ENCODE peak calls at places on chromosomes 11 and 22, in nine cellular contexts. A, O, Y, T, W, Z, M, J and V are unnamed samples.
A peak's percentile ranks its signal among the peaks of the same experiment; 100 is the strongest.

GRCh38 chr11:132576706-132577105 is 955.6 kb downstream of the OPCML start:
- DNase-seq in A (no peak), O (peak; percentile 4), Y (no peak), T (no peak), W (peak; percentile 97), Z (no peak), M (no peak), J (no peak), V (peak; percentile 5)

GRCh38 chr22:41092847-41093371 is 517 bp downstream of the EP300 start:
- DNase-seq in A (peak; percentile 41), O (no peak), Y (peak; percentile 47), T (no peak), W (peak; percentile 20), Z (no peak), M (no peak), J (peak; percentile 46), V (no peak)

GRCh38 chr11:47391077-47391583 is 12.8 kb upstream of the SPI1 start:
- DNase-seq in A (peak; percentile 90), O (no peak), Y (no peak), T (no peak), W (no peak), Z (no peak), M (no peak), J (no peak), V (no peak)

GRCh38 chr11:42234381-42235035 is 775.1 kb upstream of the LRRC4C start:
- DNase-seq in A (no peak), O (no peak), Y (no peak), T (no peak), W (no peak), Z (no peak), M (no peak), J (no peak), V (no peak)

GRCh38 chr22:26476705-26477340 is 6.8 kb downstream of the HPS4 start:
- DNase-seq in A (peak; percentile 74), O (no peak), Y (no peak), T (no peak), W (peak; percentile 55), Z (no peak), M (no peak), J (no peak), V (no peak)

GRCh38 chr11:130209944-130210854 is 50.6 kb downstream of the ST14 start:
- DNase-seq in A (no peak), O (no peak), Y (peak; percentile 5), T (no peak), W (no peak), Z (no peak), M (no peak), J (no peak), V (no peak)

GRCh38 chr11:106708348-106708747 is 309.9 kb downstream of the GUCY1A2 start:
- DNase-seq in A (no peak), O (no peak), Y (no peak), T (no peak), W (no peak), Z (no peak), M (no peak), J (no peak), V (no peak)

GRCh38 chr22:49812838-49813237 is 14.8 kb downstream of the BRD1 start:
- DNase-seq in A (no peak), O (no peak), Y (no peak), T (no peak), W (peak; percentile 37), Z (no peak), M (no peak), J (no peak), V (no peak)

GRCh38 chr11:2798951-2799761 is 86.4 kb downstream of the CDKN1C start:
- DNase-seq in A (no peak), O (no peak), Y (peak; percentile 2), T (no peak), W (peak; percentile 38), Z (no peak), M (no peak), J (no peak), V (no peak)

GRCh38 chr11:1815311-1815710 is 19.5 kb upstream of the SYT8 start:
- DNase-seq in A (no peak), O (no peak), Y (no peak), T (no peak), W (no peak), Z (no peak), M (no peak), J (no peak), V (no peak)

GRCh38 chr22:21762712-21763581 is 27.4 kb upstream of the YPEL1 start:
- DNase-seq in A (peak; percentile 14), O (no peak), Y (no peak), T (no peak), W (no peak), Z (no peak), M (no peak), J (peak; percentile 56), V (no peak)

GRCh38 chr22:40635008-40635939 is 1.2 kb downstream of the MRTFA start:
- DNase-seq in A (no peak), O (no peak), Y (no peak), T (no peak), W (peak; percentile 60), Z (no peak), M (no peak), J (no peak), V (no peak)

GRCh38 chr22:50444663-50445062 is 30.2 kb downstream of the SBF1 start:
- DNase-seq in A (no peak), O (peak; percentile 44), Y (peak; percentile 62), T (no peak), W (peak; percentile 78), Z (no peak), M (no peak), J (no peak), V (peak; percentile 44)

GRCh38 chr11:419248-420005 is 4.6 kb upstream of the SIGIRR start:
- DNase-seq in A (no peak), O (no peak), Y (peak; percentile 7), T (no peak), W (no peak), Z (no peak), M (no peak), J (no peak), V (no peak)

DNA sequence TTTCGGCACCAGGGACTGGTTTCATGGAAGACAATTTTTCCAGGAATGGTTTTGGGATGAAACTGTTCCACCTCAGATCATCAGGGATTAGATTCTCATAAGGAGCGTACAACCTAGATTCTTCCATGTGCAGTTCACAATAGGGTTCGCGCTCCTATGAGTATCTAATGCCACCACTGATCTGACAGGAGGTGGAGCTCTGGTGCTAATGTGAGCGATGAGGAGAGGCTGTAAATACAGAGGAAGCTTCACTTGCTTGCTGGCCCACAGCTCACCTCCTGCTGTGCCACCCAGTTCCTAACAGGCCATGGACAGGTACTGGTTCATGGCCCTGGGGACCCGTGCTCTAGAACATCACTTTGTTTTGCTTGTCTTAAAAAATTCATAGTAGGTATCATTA is 41.8 kb upstream of the AMPD3 start:
- DNase-seq in A (peak; percentile 89), O (no peak), Y (peak; percentile 33), T (no peak), W (peak; percentile 22), Z (peak; percentile 75), M (no peak), J (no peak), V (no peak)
- TF ChIP-seq CTCF in A (peak; percentile 33), O (peak; percentile 22), Y (no peak), T (no peak), W (peak; percentile 30), Z (peak; percentile 55), M (no peak), J (no peak), V (peak; percentile 5)

GRCh38 chr22:31345331-31346254 is 553 bp downstream of the PATZ1 start:
- DNase-seq in A (peak; percentile 78), O (no peak), Y (peak; percentile 88), T (peak; percentile 80), W (peak; percentile 83), Z (peak; percentile 83), M (peak; percentile 90), J (peak; percentile 97), V (peak; percentile 58)

GRCh38 chr22:31348766-31349165 is 2.6 kb upstream of the PATZ1 start:
- DNase-seq in A (no peak), O (no peak), Y (no peak), T (no peak), W (no peak), Z (no peak), M (no peak), J (no peak), V (no peak)

GRCh38 chr22:31346733-31347250 is 646 bp upstream of the PATZ1 start:
- DNase-seq in A (peak; percentile 41), O (no peak), Y (peak; percentile 57), T (peak; percentile 61), W (peak; percentile 33), Z (peak; percentile 86), M (peak; percentile 59), J (peak; percentile 81), V (no peak)

GRCh38 chr22:31346255-31346732 is at the start of gene PATZ1:
- DNase-seq in A (peak; percentile 91), O (no peak), Y (peak; percentile 78), T (peak; percentile 68), W (peak; percentile 72), Z (peak; percentile 86), M (peak; percentile 73), J (peak; percentile 95), V (peak; percentile 39)

GRCh38 chr22:31347251-31348008 is 1.3 kb upstream of the PATZ1 start:
- DNase-seq in A (peak; percentile 79), O (no peak), Y (peak; percentile 72), T (peak; percentile 55), W (peak; percentile 62), Z (peak; percentile 80), M (peak; percentile 54), J (peak; percentile 68), V (no peak)
- TF ChIP-seq CTCF in A (no peak), O (no peak), Y (no peak), T (no peak), W (no peak), Z (no peak), M (no peak), J (no peak), V (no peak)

GRCh38 chr22:19146215-19146968 is 1.9 kb upstream of the ESS2 start:
- DNase-seq in A (no peak), O (no peak), Y (no peak), T (no peak), W (no peak), Z (no peak), M (no peak), J (no peak), V (no peak)
- TF ChIP-seq CTCF in A (no peak), O (no peak), Y (no peak), T (peak; percentile 17), W (no peak), Z (peak; percentile 1), M (no peak), J (no peak), V (no peak)

GRCh38 chr11:35463211-35463810 is 44.0 kb upstream of the SLC1A2 start:
- DNase-seq in A (no peak), O (no peak), Y (no peak), T (no peak), W (no peak), Z (no peak), M (no peak), J (no peak), V (no peak)

GRCh38 chr11:35466058-35466457 is 46.7 kb upstream of the SLC1A2 start:
- DNase-seq in A (no peak), O (no peak), Y (no peak), T (no peak), W (no peak), Z (no peak), M (no peak), J (no peak), V (no peak)

GRCh38 chr11:35464308-35464707 is 45.0 kb upstream of the SLC1A2 start:
- DNase-seq in A (no peak), O (no peak), Y (no peak), T (no peak), W (no peak), Z (no peak), M (peak; percentile 21), J (no peak), V (no peak)

GRCh38 chr11:35458846-35459245 is 39.5 kb upstream of the SLC1A2 start:
- DNase-seq in A (no peak), O (no peak), Y (no peak), T (no peak), W (no peak), Z (no peak), M (no peak), J (no peak), V (no peak)

GRCh38 chr11:35461917-35462316 is 42.6 kb upstream of the SLC1A2 start:
- DNase-seq in A (no peak), O (no peak), Y (no peak), T (no peak), W (no peak), Z (no peak), M (no peak), J (no peak), V (no peak)
- TF ChIP-seq CTCF in A (no peak), O (no peak), Y (no peak), T (no peak), W (no peak), Z (no peak), M (no peak), J (no peak), V (no peak)